ENCODE peak calls at places on chromosome 22, in seven cellular contexts. One of them, this sample, is unnamed.

GRCh38 chr22:25955323-25955722 is 213.3 kb downstream of the MYO18B start:
- DNase-seq in activated CD4-positive, alpha-beta T cell treated with anti-CD3 and anti-CD28 coated beads, Interleukin-2, amount 50 U/mL, for 4 hours: no peak
- DNase-seq in activated naive CD8-positive, alpha-beta T cell treated with anti-CD3 and anti-CD28 coated beads for 36 hours: no peak
- DNase-seq in NCI-H2171: no peak
- DNase-seq in NCI-H526: no peak
- DNase-seq in naive thymus-derived CD4-positive, alpha-beta T cell: no peak
- DNase-seq in fibroblast of the aortic adventitia: no peak
- DNase-seq in this sample: no peak

GRCh38 chr22:27609411-27610029 is 192.0 kb downstream of the MN1 start:
- DNase-seq in activated CD4-positive, alpha-beta T cell treated with anti-CD3 and anti-CD28 coated beads, Interleukin-2, amount 50 U/mL, for 4 hours: no peak
- DNase-seq in activated naive CD8-positive, alpha-beta T cell treated with anti-CD3 and anti-CD28 coated beads for 36 hours: no peak
- DNase-seq in NCI-H2171: no peak
- DNase-seq in NCI-H526: no peak
- DNase-seq in naive thymus-derived CD4-positive, alpha-beta T cell: no peak
- DNase-seq in fibroblast of the aortic adventitia: no peak
- DNase-seq in this sample: peak; percentile 55

GRCh38 chr22:39592104-39593060 is 21.8 kb downstream of the CACNA1I start:
- DNase-seq in activated CD4-positive, alpha-beta T cell treated with anti-CD3 and anti-CD28 coated beads, Interleukin-2, amount 50 U/mL, for 4 hours: no peak
- DNase-seq in activated naive CD8-positive, alpha-beta T cell treated with anti-CD3 and anti-CD28 coated beads for 36 hours: no peak
- DNase-seq in NCI-H2171: no peak
- DNase-seq in NCI-H526: no peak
- DNase-seq in naive thymus-derived CD4-positive, alpha-beta T cell: no peak
- DNase-seq in fibroblast of the aortic adventitia: peak; percentile 56
- DNase-seq in this sample: no peak

GRCh38 chr22:20244744-20245576 is 23.2 kb downstream of the RTN4R start:
- DNase-seq in activated CD4-positive, alpha-beta T cell treated with anti-CD3 and anti-CD28 coated beads, Interleukin-2, amount 50 U/mL, for 4 hours: peak; percentile 23
- DNase-seq in activated naive CD8-positive, alpha-beta T cell treated with anti-CD3 and anti-CD28 coated beads for 36 hours: peak; percentile 45
- DNase-seq in NCI-H2171: no peak
- DNase-seq in NCI-H526: no peak
- DNase-seq in naive thymus-derived CD4-positive, alpha-beta T cell: peak; percentile 52
- DNase-seq in fibroblast of the aortic adventitia: no peak
- DNase-seq in this sample: no peak

GRCh38 chr22:38872831-38873248 is 824 bp upstream of the CBX6 start:
- DNase-seq in activated CD4-positive, alpha-beta T cell treated with anti-CD3 and anti-CD28 coated beads, Interleukin-2, amount 50 U/mL, for 4 hours: no peak
- DNase-seq in activated naive CD8-positive, alpha-beta T cell treated with anti-CD3 and anti-CD28 coated beads for 36 hours: no peak
- DNase-seq in NCI-H2171: peak; percentile 46
- DNase-seq in NCI-H526: peak; percentile 59
- DNase-seq in naive thymus-derived CD4-positive, alpha-beta T cell: no peak
- DNase-seq in fibroblast of the aortic adventitia: peak; percentile 50
- DNase-seq in this sample: no peak

GRCh38 chr22:46803031-46803880 is 40.8 kb downstream of the TBC1D22A start:
- DNase-seq in activated CD4-positive, alpha-beta T cell treated with anti-CD3 and anti-CD28 coated beads, Interleukin-2, amount 50 U/mL, for 4 hours: peak; percentile 67
- DNase-seq in activated naive CD8-positive, alpha-beta T cell treated with anti-CD3 and anti-CD28 coated beads for 36 hours: peak; percentile 70
- DNase-seq in NCI-H2171: peak; percentile 4
- DNase-seq in NCI-H526: peak; percentile 60
- DNase-seq in naive thymus-derived CD4-positive, alpha-beta T cell: peak; percentile 73
- DNase-seq in fibroblast of the aortic adventitia: peak; percentile 24
- DNase-seq in this sample: peak; percentile 63

GRCh38 chr22:17563936-17564391 is 666 bp downstream of the SLC25A18 start:
- DNase-seq in activated CD4-positive, alpha-beta T cell treated with anti-CD3 and anti-CD28 coated beads, Interleukin-2, amount 50 U/mL, for 4 hours: no peak
- DNase-seq in activated naive CD8-positive, alpha-beta T cell treated with anti-CD3 and anti-CD28 coated beads for 36 hours: no peak
- DNase-seq in NCI-H2171: no peak
- DNase-seq in NCI-H526: no peak
- DNase-seq in naive thymus-derived CD4-positive, alpha-beta T cell: no peak
- DNase-seq in fibroblast of the aortic adventitia: peak; percentile 73
- DNase-seq in this sample: peak; percentile 46

GRCh38 chr22:42820075-42820763 is 36.9 kb downstream of the ARFGAP3 start:
- DNase-seq in activated CD4-positive, alpha-beta T cell treated with anti-CD3 and anti-CD28 coated beads, Interleukin-2, amount 50 U/mL, for 4 hours: no peak
- DNase-seq in activated naive CD8-positive, alpha-beta T cell treated with anti-CD3 and anti-CD28 coated beads for 36 hours: no peak
- DNase-seq in NCI-H2171: no peak
- DNase-seq in NCI-H526: peak; percentile 42
- DNase-seq in naive thymus-derived CD4-positive, alpha-beta T cell: no peak
- DNase-seq in fibroblast of the aortic adventitia: peak; percentile 90
- DNase-seq in this sample: no peak

GRCh38 chr22:22558972-22559603 is at the start of gene PRAME:
- DNase-seq in activated CD4-positive, alpha-beta T cell treated with anti-CD3 and anti-CD28 coated beads, Interleukin-2, amount 50 U/mL, for 4 hours: peak; percentile 57
- DNase-seq in activated naive CD8-positive, alpha-beta T cell treated with anti-CD3 and anti-CD28 coated beads for 36 hours: peak; percentile 84
- DNase-seq in NCI-H2171: peak; percentile 80
- DNase-seq in NCI-H526: peak; percentile 94
- DNase-seq in naive thymus-derived CD4-positive, alpha-beta T cell: peak; percentile 60
- DNase-seq in fibroblast of the aortic adventitia: peak; percentile 13
- DNase-seq in this sample: no peak

GRCh38 chr22:25764270-25765015 is 22.5 kb downstream of the MYO18B start:
- DNase-seq in activated CD4-positive, alpha-beta T cell treated with anti-CD3 and anti-CD28 coated beads, Interleukin-2, amount 50 U/mL, for 4 hours: no peak
- DNase-seq in activated naive CD8-positive, alpha-beta T cell treated with anti-CD3 and anti-CD28 coated beads for 36 hours: no peak
- DNase-seq in NCI-H2171: no peak
- DNase-seq in NCI-H526: peak; percentile 20
- DNase-seq in naive thymus-derived CD4-positive, alpha-beta T cell: no peak
- DNase-seq in fibroblast of the aortic adventitia: no peak
- DNase-seq in this sample: no peak

GRCh38 chr22:38755155-38755910 is 465 bp downstream of the SUN2 start:
- DNase-seq in activated CD4-positive, alpha-beta T cell treated with anti-CD3 and anti-CD28 coated beads, Interleukin-2, amount 50 U/mL, for 4 hours: peak; percentile 14
- DNase-seq in activated naive CD8-positive, alpha-beta T cell treated with anti-CD3 and anti-CD28 coated beads for 36 hours: peak; percentile 69
- DNase-seq in NCI-H2171: no peak
- DNase-seq in NCI-H526: peak; percentile 31
- DNase-seq in naive thymus-derived CD4-positive, alpha-beta T cell: peak; percentile 54
- DNase-seq in fibroblast of the aortic adventitia: peak; percentile 68
- DNase-seq in this sample: peak; percentile 86

GRCh38 chr22:42844756-42845155 is 12.3 kb downstream of the ARFGAP3 start:
- DNase-seq in activated CD4-positive, alpha-beta T cell treated with anti-CD3 and anti-CD28 coated beads, Interleukin-2, amount 50 U/mL, for 4 hours: no peak
- DNase-seq in activated naive CD8-positive, alpha-beta T cell treated with anti-CD3 and anti-CD28 coated beads for 36 hours: no peak
- DNase-seq in NCI-H2171: no peak
- DNase-seq in NCI-H526: no peak
- DNase-seq in naive thymus-derived CD4-positive, alpha-beta T cell: no peak
- DNase-seq in fibroblast of the aortic adventitia: peak; percentile 25
- DNase-seq in this sample: no peak

GRCh38 chr22:25134028-25134427 is 65.6 kb upstream of the CRYBB3 start:
- DNase-seq in activated CD4-positive, alpha-beta T cell treated with anti-CD3 and anti-CD28 coated beads, Interleukin-2, amount 50 U/mL, for 4 hours: no peak
- DNase-seq in activated naive CD8-positive, alpha-beta T cell treated with anti-CD3 and anti-CD28 coated beads for 36 hours: no peak
- DNase-seq in NCI-H2171: no peak
- DNase-seq in NCI-H526: peak; percentile 30
- DNase-seq in naive thymus-derived CD4-positive, alpha-beta T cell: no peak
- DNase-seq in fibroblast of the aortic adventitia: peak; percentile 39
- DNase-seq in this sample: no peak

GRCh38 chr22:41766476-41766875 is 34.0 kb upstream of the CCDC134 start:
- DNase-seq in activated CD4-positive, alpha-beta T cell treated with anti-CD3 and anti-CD28 coated beads, Interleukin-2, amount 50 U/mL, for 4 hours: no peak
- DNase-seq in activated naive CD8-positive, alpha-beta T cell treated with anti-CD3 and anti-CD28 coated beads for 36 hours: no peak
- DNase-seq in NCI-H2171: no peak
- DNase-seq in NCI-H526: no peak
- DNase-seq in naive thymus-derived CD4-positive, alpha-beta T cell: no peak
- DNase-seq in fibroblast of the aortic adventitia: no peak
- DNase-seq in this sample: no peak

GRCh38 chr22:31107206-31108118 is at the start of gene SELENOM:
- DNase-seq in activated CD4-positive, alpha-beta T cell treated with anti-CD3 and anti-CD28 coated beads, Interleukin-2, amount 50 U/mL, for 4 hours: peak; percentile 83
- DNase-seq in activated naive CD8-positive, alpha-beta T cell treated with anti-CD3 and anti-CD28 coated beads for 36 hours: peak; percentile 90
- DNase-seq in NCI-H2171: peak; percentile 90
- DNase-seq in NCI-H526: peak; percentile 98
- DNase-seq in naive thymus-derived CD4-positive, alpha-beta T cell: peak; percentile 84
- DNase-seq in fibroblast of the aortic adventitia: peak; percentile 98
- DNase-seq in this sample: peak; percentile 91

GRCh38 chr22:39308614-39309363 is 10.6 kb downstream of the RPL3 start:
- DNase-seq in activated CD4-positive, alpha-beta T cell treated with anti-CD3 and anti-CD28 coated beads, Interleukin-2, amount 50 U/mL, for 4 hours: no peak
- DNase-seq in activated naive CD8-positive, alpha-beta T cell treated with anti-CD3 and anti-CD28 coated beads for 36 hours: no peak
- DNase-seq in NCI-H2171: no peak
- DNase-seq in NCI-H526: no peak
- DNase-seq in naive thymus-derived CD4-positive, alpha-beta T cell: no peak
- DNase-seq in fibroblast of the aortic adventitia: peak; percentile 95
- DNase-seq in this sample: no peak

GRCh38 chr22:24585461-24585860 is 7.4 kb downstream of the LRRC75B start:
- DNase-seq in activated CD4-positive, alpha-beta T cell treated with anti-CD3 and anti-CD28 coated beads, Interleukin-2, amount 50 U/mL, for 4 hours: no peak
- DNase-seq in activated naive CD8-positive, alpha-beta T cell treated with anti-CD3 and anti-CD28 coated beads for 36 hours: no peak
- DNase-seq in NCI-H2171: no peak
- DNase-seq in NCI-H526: no peak
- DNase-seq in naive thymus-derived CD4-positive, alpha-beta T cell: no peak
- DNase-seq in fibroblast of the aortic adventitia: no peak
- DNase-seq in this sample: no peak

GRCh38 chr22:26054846-26055245 is 114.4 kb upstream of the SEZ6L start:
- DNase-seq in activated CD4-positive, alpha-beta T cell treated with anti-CD3 and anti-CD28 coated beads, Interleukin-2, amount 50 U/mL, for 4 hours: no peak
- DNase-seq in activated naive CD8-positive, alpha-beta T cell treated with anti-CD3 and anti-CD28 coated beads for 36 hours: no peak
- DNase-seq in NCI-H2171: no peak
- DNase-seq in NCI-H526: no peak
- DNase-seq in naive thymus-derived CD4-positive, alpha-beta T cell: no peak
- DNase-seq in fibroblast of the aortic adventitia: no peak
- DNase-seq in this sample: no peak

GRCh38 chr22:19455585-19456370 is 8.3 kb upstream of the C22orf39 start:
- DNase-seq in activated CD4-positive, alpha-beta T cell treated with anti-CD3 and anti-CD28 coated beads, Interleukin-2, amount 50 U/mL, for 4 hours: no peak
- DNase-seq in activated naive CD8-positive, alpha-beta T cell treated with anti-CD3 and anti-CD28 coated beads for 36 hours: no peak
- DNase-seq in NCI-H2171: no peak
- DNase-seq in NCI-H526: no peak
- DNase-seq in naive thymus-derived CD4-positive, alpha-beta T cell: no peak
- DNase-seq in fibroblast of the aortic adventitia: no peak
- DNase-seq in this sample: no peak

GRCh38 chr22:22424210-22424800 is 84.2 kb downstream of the ZNF280B start:
- DNase-seq in activated CD4-positive, alpha-beta T cell treated with anti-CD3 and anti-CD28 coated beads, Interleukin-2, amount 50 U/mL, for 4 hours: no peak
- DNase-seq in activated naive CD8-positive, alpha-beta T cell treated with anti-CD3 and anti-CD28 coated beads for 36 hours: no peak
- DNase-seq in NCI-H2171: no peak
- DNase-seq in NCI-H526: no peak
- DNase-seq in naive thymus-derived CD4-positive, alpha-beta T cell: no peak
- DNase-seq in fibroblast of the aortic adventitia: no peak
- DNase-seq in this sample: no peak

GRCh38 chr22:21752276-21752675 is 16.7 kb upstream of the YPEL1 start:
- DNase-seq in activated CD4-positive, alpha-beta T cell treated with anti-CD3 and anti-CD28 coated beads, Interleukin-2, amount 50 U/mL, for 4 hours: no peak
- DNase-seq in activated naive CD8-positive, alpha-beta T cell treated with anti-CD3 and anti-CD28 coated beads for 36 hours: no peak
- DNase-seq in NCI-H2171: no peak
- DNase-seq in NCI-H526: no peak
- DNase-seq in naive thymus-derived CD4-positive, alpha-beta T cell: no peak
- DNase-seq in fibroblast of the aortic adventitia: no peak
- DNase-seq in this sample: no peak

GRCh38 chr22:36540867-36541642 is 12.1 kb upstream of the EIF3D start:
- DNase-seq in activated CD4-positive, alpha-beta T cell treated with anti-CD3 and anti-CD28 coated beads, Interleukin-2, amount 50 U/mL, for 4 hours: no peak
- DNase-seq in activated naive CD8-positive, alpha-beta T cell treated with anti-CD3 and anti-CD28 coated beads for 36 hours: no peak
- DNase-seq in NCI-H2171: no peak
- DNase-seq in NCI-H526: no peak
- DNase-seq in naive thymus-derived CD4-positive, alpha-beta T cell: no peak
- DNase-seq in fibroblast of the aortic adventitia: no peak
- DNase-seq in this sample: no peak

GRCh38 chr22:27984001-27984695 is 65.1 kb upstream of the PITPNB start:
- DNase-seq in activated CD4-positive, alpha-beta T cell treated with anti-CD3 and anti-CD28 coated beads, Interleukin-2, amount 50 U/mL, for 4 hours: no peak
- DNase-seq in activated naive CD8-positive, alpha-beta T cell treated with anti-CD3 and anti-CD28 coated beads for 36 hours: no peak
- DNase-seq in NCI-H2171: no peak
- DNase-seq in NCI-H526: no peak
- DNase-seq in naive thymus-derived CD4-positive, alpha-beta T cell: no peak
- DNase-seq in fibroblast of the aortic adventitia: no peak
- DNase-seq in this sample: no peak

GRCh38 chr22:23029521-23030228 is 40.6 kb upstream of the GNAZ start:
- DNase-seq in activated CD4-positive, alpha-beta T cell treated with anti-CD3 and anti-CD28 coated beads, Interleukin-2, amount 50 U/mL, for 4 hours: no peak
- DNase-seq in activated naive CD8-positive, alpha-beta T cell treated with anti-CD3 and anti-CD28 coated beads for 36 hours: no peak
- DNase-seq in NCI-H2171: no peak
- DNase-seq in NCI-H526: no peak
- DNase-seq in naive thymus-derived CD4-positive, alpha-beta T cell: no peak
- DNase-seq in fibroblast of the aortic adventitia: no peak
- DNase-seq in this sample: no peak

GRCh38 chr22:22906907-22907550 is 19.4 kb downstream of the IGLL5 start:
- DNase-seq in activated CD4-positive, alpha-beta T cell treated with anti-CD3 and anti-CD28 coated beads, Interleukin-2, amount 50 U/mL, for 4 hours: no peak
- DNase-seq in activated naive CD8-positive, alpha-beta T cell treated with anti-CD3 and anti-CD28 coated beads for 36 hours: no peak
- DNase-seq in NCI-H2171: no peak
- DNase-seq in NCI-H526: no peak
- DNase-seq in naive thymus-derived CD4-positive, alpha-beta T cell: no peak
- DNase-seq in fibroblast of the aortic adventitia: no peak
- DNase-seq in this sample: no peak

GRCh38 chr22:44449061-44449682 is 48.9 kb downstream of the RTL6 start:
- DNase-seq in activated CD4-positive, alpha-beta T cell treated with anti-CD3 and anti-CD28 coated beads, Interleukin-2, amount 50 U/mL, for 4 hours: no peak
- DNase-seq in activated naive CD8-positive, alpha-beta T cell treated with anti-CD3 and anti-CD28 coated beads for 36 hours: no peak
- DNase-seq in NCI-H2171: no peak
- DNase-seq in NCI-H526: no peak
- DNase-seq in naive thymus-derived CD4-positive, alpha-beta T cell: no peak
- DNase-seq in fibroblast of the aortic adventitia: peak; percentile 95
- DNase-seq in this sample: no peak

GRCh38 chr22:41330169-41330568 is 28.8 kb downstream of the ZC3H7B start:
- DNase-seq in activated CD4-positive, alpha-beta T cell treated with anti-CD3 and anti-CD28 coated beads, Interleukin-2, amount 50 U/mL, for 4 hours: no peak
- DNase-seq in activated naive CD8-positive, alpha-beta T cell treated with anti-CD3 and anti-CD28 coated beads for 36 hours: no peak
- DNase-seq in NCI-H2171: no peak
- DNase-seq in NCI-H526: no peak
- DNase-seq in naive thymus-derived CD4-positive, alpha-beta T cell: no peak
- DNase-seq in fibroblast of the aortic adventitia: no peak
- DNase-seq in this sample: no peak

GRCh38 chr22:30607939-30608338 is 965 bp downstream of the TCN2 start:
- DNase-seq in activated CD4-positive, alpha-beta T cell treated with anti-CD3 and anti-CD28 coated beads, Interleukin-2, amount 50 U/mL, for 4 hours: no peak
- DNase-seq in activated naive CD8-positive, alpha-beta T cell treated with anti-CD3 and anti-CD28 coated beads for 36 hours: no peak
- DNase-seq in NCI-H2171: no peak
- DNase-seq in NCI-H526: no peak
- DNase-seq in naive thymus-derived CD4-positive, alpha-beta T cell: no peak
- DNase-seq in fibroblast of the aortic adventitia: no peak
- DNase-seq in this sample: no peak

GRCh38 chr22:35175392-35175791 is 81.9 kb upstream of the HMGXB4 start:
- DNase-seq in activated CD4-positive, alpha-beta T cell treated with anti-CD3 and anti-CD28 coated beads, Interleukin-2, amount 50 U/mL, for 4 hours: no peak
- DNase-seq in activated naive CD8-positive, alpha-beta T cell treated with anti-CD3 and anti-CD28 coated beads for 36 hours: no peak
- DNase-seq in NCI-H2171: no peak
- DNase-seq in NCI-H526: no peak
- DNase-seq in naive thymus-derived CD4-positive, alpha-beta T cell: no peak
- DNase-seq in fibroblast of the aortic adventitia: no peak
- DNase-seq in this sample: no peak

This sample was measured in frontal cortex.